ENCODE peak calls at places on chromosomes 13 and 19, in eight cellular contexts. T, B, F, G, K, H, Z and Y are unnamed samples.

GRCh38 chr13:32135655-32136054 is 104.1 kb downstream of the FRY start:
- DNase-seq in Z (no peak), T (no peak), K (no peak), G (no peak), F (no peak), B (peak), H (no peak), Y (no peak)

GRCh38 chr19:49749771-49750170 is 13.3 kb downstream of the TSKS start:
- DNase-seq in B (no peak), Z (no peak), G (no peak), K (no peak), F (no peak), T (no peak), H (no peak), Y (no peak)

GRCh38 chr19:46659151-46660007 is 1.6 kb downstream of the DACT3 start:
- DNase-seq in B (peak), T (peak), G (no peak), H (no peak), F (no peak), Z (no peak), K (peak), Y (no peak)

GRCh38 chr13:48404952-48405351 is 8.0 kb downstream of the LPAR6 start:
- DNase-seq in Z (no peak), F (no peak), G (no peak), B (peak), H (no peak), K (no peak), T (no peak), Y (no peak)

GRCh38 chr13:76012091-76012721 is 376.1 kb downstream of the LMO7 start:
- DNase-seq in F (no peak), Z (no peak), G (no peak), B (peak), T (no peak), H (no peak), K (no peak), Y (no peak)

GRCh38 chr13:110831437-110832204 is 83.2 kb downstream of the ANKRD10 start:
- DNase-seq in H (no peak), Z (no peak), F (no peak), B (no peak), T (no peak), G (no peak), K (no peak), Y (no peak)

GRCh38 chr13:94251801-94252200 is 227.7 kb downstream of the DCT start:
- DNase-seq in T (no peak), K (no peak), F (no peak), Z (no peak), H (no peak), B (peak), G (no peak), Y (no peak)

GRCh38 chr13:98489446-98490194 is 87.3 kb downstream of the STK24 start:
- DNase-seq in K (no peak), G (no peak), H (no peak), F (no peak), T (no peak), B (no peak), Z (no peak), Y (peak)

GRCh38 chr13:44573790-44574465 is 2.2 kb downstream of the TSC22D1 start:
- DNase-seq in G (no peak), T (peak), H (no peak), B (peak), F (no peak), K (no peak), Z (no peak), Y (peak)

GRCh38 chr13:66154981-66155380 is 1075.2 kb downstream of the PCDH9 start:
- DNase-seq in F (no peak), H (no peak), B (no peak), Z (no peak), T (no peak), K (no peak), G (no peak), Y (no peak)

GRCh38 chr13:44806841-44807240 is 182.4 kb downstream of the NUFIP1 start:
- DNase-seq in Z (no peak), G (no peak), F (no peak), H (no peak), K (no peak), T (no peak), B (peak), Y (no peak)

GRCh38 chr19:294819-295686 is 3.9 kb upstream of the PLPP2 start:
- DNase-seq in T (no peak), Z (peak), G (no peak), F (no peak), H (peak), K (peak), B (peak), Y (peak)

GRCh38 chr13:108963846-108964600 is 334.6 kb downstream of the MYO16 start:
- DNase-seq in K (no peak), H (no peak), G (no peak), T (no peak), B (peak), F (no peak), Z (no peak), Y (no peak)

GRCh38 chr13:110506859-110507566 is 54.5 kb downstream of the RAB20 start:
- DNase-seq in T (no peak), H (no peak), K (no peak), B (peak), G (no peak), F (no peak), Z (no peak), Y (peak)

GRCh38 chr13:63124863-63125262 is 1709.2 kb upstream of the PCDH20 start:
- DNase-seq in T (no peak), B (peak), K (no peak), F (no peak), Z (no peak), G (no peak), H (no peak), Y (peak)

GRCh38 chr13:42820450-42820849 is 39.1 kb downstream of the FAM216B start:
- DNase-seq in T (no peak), B (no peak), G (no peak), K (no peak), F (no peak), Z (no peak), H (no peak), Y (no peak)

GRCh38 chr19:29528946-29529645 is 3.3 kb downstream of the VSTM2B start:
- DNase-seq in G (no peak), F (no peak), B (no peak), H (no peak), T (no peak), K (peak), Z (peak), Y (no peak)

GRCh38 chr13:77267362-77267761 is 59.5 kb downstream of the MYCBP2 start:
- DNase-seq in F (no peak), B (no peak), K (no peak), G (no peak), T (no peak), Z (no peak), H (no peak), Y (no peak)

GRCh38 chr19:29318581-29318980 is 105.6 kb upstream of the UQCRFS1 start:
- DNase-seq in H (no peak), K (no peak), F (no peak), Z (no peak), G (no peak), T (no peak), B (no peak), Y (no peak)

GRCh38 chr13:75803175-75803611 is 167.1 kb downstream of the LMO7 start:
- DNase-seq in H (no peak), T (no peak), Z (peak), G (peak), F (no peak), K (no peak), B (no peak), Y (peak)

GRCh38 chr13:67230774-67231480 is 791 bp upstream of the PCDH9 start:
- DNase-seq in K (peak), F (peak), Z (peak), H (no peak), B (peak), T (peak), G (no peak), Y (peak)

GRCh38 chr13:76289558-76289957 is 596.6 kb downstream of the KCTD12 start:
- DNase-seq in K (no peak), Z (no peak), G (no peak), H (no peak), F (no peak), B (no peak), T (no peak), Y (no peak)